ENCODE peak calls at places on chromosomes 12 and 14, in eight cellular contexts. W is epithelial cell of esophagus; N is Daoy; O is K562; B is fibroblast of lung; V is hippocampal formation; Y is stimulated activated CD4-positive, alpha-beta T cell treated with anti-CD3 and anti-CD28 coated beads, Interleukin-1b, Interleukin-23, amount 100 ng/mL, for 48 hours; G is renal cortical epithelial cell. Z is an unnamed sample.

GRCh38 chr12:109735825-109736551 is 22.4 kb downstream of the FAM222A start:
- DNase-seq in B (no peak), O (no peak), W (no peak), N (no peak), V (no peak), Y (no peak), G (no peak), Z (no peak)

GRCh38 chr14:69877492-69877891 is 1.7 kb upstream of the SMOC1 start:
- DNase-seq in W (peak), N (peak), O (peak), B (peak), V (peak), Y (no peak), G (peak), Z (no peak)

GRCh38 chr14:60251877-60252276 is 2.9 kb downstream of the PPM1A start:
- DNase-seq in B (no peak), G (no peak), N (no peak), V (no peak), O (no peak), W (no peak), Y (no peak), Z (no peak)

GRCh38 chr14:58907803-58908202 is 270.0 kb downstream of the DACT1 start:
- DNase-seq in V (no peak), G (no peak), Y (no peak), W (no peak), B (peak), O (no peak), N (no peak), Z (peak)

GRCh38 chr12:50058743-50059312 is 1.4 kb downstream of the ASIC1 start:
- DNase-seq in N (no peak), Y (no peak), B (no peak), G (no peak), W (no peak), O (no peak), V (no peak), Z (no peak)

GRCh38 chr14:20631821-20632389 is 9.6 kb downstream of the OR6S1 start:
- DNase-seq in W (peak), O (peak), Y (no peak), N (peak), B (peak), V (no peak), G (peak), Z (peak)

GRCh38 chr14:67940894-67941455 is 121.4 kb downstream of the RAD51B start:
- DNase-seq in V (no peak), G (peak), O (no peak), W (no peak), Y (no peak), N (peak), B (peak), Z (peak)

GRCh38 chr12:46043972-46044520 is 53.7 kb upstream of the SCAF11 start:
- DNase-seq in V (no peak), Y (no peak), W (no peak), B (no peak), G (no peak), O (no peak), N (no peak), Z (no peak)

GRCh38 chr12:53049582-53050318 is at the start of gene TNS2:
- DNase-seq in O (peak), G (peak), B (peak), W (peak), N (peak), V (no peak), Y (no peak), Z (peak)

GRCh38 chr12:70557583-70558263 is 79.5 kb downstream of the PTPRB start:
- DNase-seq in O (no peak), V (peak), N (no peak), Y (no peak), G (no peak), B (no peak), W (no peak), Z (no peak)

GRCh38 chr14:100673085-100673806 is 53.4 kb upstream of the DLK1 start:
- DNase-seq in Y (no peak), V (no peak), W (no peak), B (no peak), O (no peak), N (no peak), G (no peak), Z (no peak)

GRCh38 chr12:104865080-104865479 is 93.0 kb downstream of the SLC41A2 start:
- DNase-seq in Y (no peak), B (no peak), V (no peak), N (no peak), G (no peak), W (no peak), O (no peak), Z (no peak)

GRCh38 chr12:121857322-121858246 is 1.1 kb downstream of the HPD start:
- DNase-seq in V (no peak), O (peak), G (peak), B (peak), Y (no peak), N (peak), W (no peak), Z (no peak)

GRCh38 chr14:35399083-35399807 is 5.3 kb downstream of the NFKBIA start:
- DNase-seq in N (no peak), B (no peak), G (no peak), O (no peak), Y (no peak), W (peak), V (no peak), Z (no peak)

GRCh38 chr12:46153267-46153872 is 115.5 kb downstream of the SLC38A1 start:
- DNase-seq in V (peak), O (no peak), Y (no peak), G (peak), N (no peak), W (peak), B (peak), Z (peak)